ENCODE peak calls at places on chromosomes 6 and 20, in nine cellular contexts. One of them, this sample, is unnamed.

GRCh38 chr6:161802231-161802630 is 528.4 kb upstream of the AGPAT4 start:
- DNase-seq in prostate gland: no peak
- DNase-seq in GM10248: no peak
- DNase-seq in psoas muscle: no peak
- DNase-seq in left ventricle myocardium inferior: no peak
- DNase-seq in testis: no peak
- DNase-seq in fibroblast of lung: no peak
- DNase-seq in neural crest cell: no peak
- DNase-seq in lower leg skin: no peak
- DNase-seq in this sample: no peak

GRCh38 chr20:58930496-58930895 is 50.6 kb upstream of the NELFCD start:
- DNase-seq in psoas muscle: no peak
- DNase-seq in prostate gland: no peak
- DNase-seq in lower leg skin: no peak
- DNase-seq in testis: no peak
- DNase-seq in neural crest cell: no peak
- DNase-seq in GM10248: no peak
- DNase-seq in left ventricle myocardium inferior: no peak
- DNase-seq in fibroblast of lung: no peak
- DNase-seq in this sample: no peak

GRCh38 chr6:68709882-68710281 is 74.8 kb downstream of the ADGRB3 start:
- DNase-seq in fibroblast of lung: no peak
- DNase-seq in prostate gland: no peak
- DNase-seq in lower leg skin: no peak
- DNase-seq in psoas muscle: no peak
- DNase-seq in left ventricle myocardium inferior: no peak
- DNase-seq in neural crest cell: no peak
- DNase-seq in GM10248: no peak
- DNase-seq in testis: no peak
- DNase-seq in this sample: no peak

GRCh38 chr20:32848846-32849245 is 9.9 kb upstream of the EFCAB8 start:
- DNase-seq in testis: no peak
- DNase-seq in psoas muscle: no peak
- DNase-seq in fibroblast of lung: no peak
- DNase-seq in lower leg skin: no peak
- DNase-seq in prostate gland: no peak
- DNase-seq in GM10248: no peak
- DNase-seq in left ventricle myocardium inferior: no peak
- DNase-seq in neural crest cell: no peak
- DNase-seq in this sample: no peak

GRCh38 chr6:259901-260508 is 32.3 kb upstream of the DUSP22 start:
- DNase-seq in GM10248: peak; percentile 77
- DNase-seq in testis: no peak
- DNase-seq in prostate gland: no peak
- DNase-seq in fibroblast of lung: no peak
- DNase-seq in lower leg skin: no peak
- DNase-seq in neural crest cell: no peak
- DNase-seq in left ventricle myocardium inferior: no peak
- DNase-seq in psoas muscle: no peak
- DNase-seq in this sample: no peak

GRCh38 chr20:23141450-23142161 is 55.5 kb upstream of the CD93 start:
- DNase-seq in lower leg skin: no peak
- DNase-seq in testis: peak; percentile 68
- DNase-seq in left ventricle myocardium inferior: no peak
- DNase-seq in prostate gland: no peak
- DNase-seq in fibroblast of lung: no peak
- DNase-seq in GM10248: no peak
- DNase-seq in psoas muscle: peak; percentile 57
- DNase-seq in neural crest cell: no peak
- DNase-seq in this sample: no peak

GRCh38 chr6:54697423-54697822 is 149.1 kb upstream of the FAM83B start:
- DNase-seq in neural crest cell: no peak
- DNase-seq in lower leg skin: no peak
- DNase-seq in fibroblast of lung: peak; percentile 59
- DNase-seq in testis: no peak
- DNase-seq in GM10248: no peak
- DNase-seq in prostate gland: no peak
- DNase-seq in psoas muscle: no peak
- DNase-seq in left ventricle myocardium inferior: no peak
- DNase-seq in this sample: no peak

GRCh38 chr6:26550250-26550993 is 12.3 kb downstream of the HMGN4 start:
- DNase-seq in prostate gland: no peak
- DNase-seq in fibroblast of lung: peak; percentile 45
- DNase-seq in GM10248: peak; percentile 61
- DNase-seq in testis: peak; percentile 79
- DNase-seq in psoas muscle: peak; percentile 64
- DNase-seq in neural crest cell: peak; percentile 62
- DNase-seq in lower leg skin: no peak
- DNase-seq in left ventricle myocardium inferior: peak; percentile 56
- DNase-seq in this sample: peak; percentile 72

GRCh38 chr6:11833626-11834592 is 55.3 kb upstream of the ADTRP start:
- DNase-seq in testis: no peak
- DNase-seq in GM10248: peak; percentile 60
- DNase-seq in fibroblast of lung: no peak
- DNase-seq in left ventricle myocardium inferior: no peak
- DNase-seq in psoas muscle: no peak
- DNase-seq in lower leg skin: no peak
- DNase-seq in prostate gland: no peak
- DNase-seq in neural crest cell: no peak
- DNase-seq in this sample: no peak

GRCh38 chr6:143620461-143620860 is 57.3 kb upstream of the PHACTR2 start:
- DNase-seq in testis: no peak
- DNase-seq in lower leg skin: no peak
- DNase-seq in fibroblast of lung: peak; percentile 63
- DNase-seq in prostate gland: no peak
- DNase-seq in left ventricle myocardium inferior: no peak
- DNase-seq in neural crest cell: no peak
- DNase-seq in GM10248: no peak
- DNase-seq in psoas muscle: no peak
- DNase-seq in this sample: no peak

GRCh38 chr6:43806041-43806757 is 36.2 kb downstream of the VEGFA start:
- DNase-seq in testis: no peak
- DNase-seq in prostate gland: no peak
- DNase-seq in psoas muscle: no peak
- DNase-seq in fibroblast of lung: no peak
- DNase-seq in lower leg skin: no peak
- DNase-seq in neural crest cell: no peak
- DNase-seq in GM10248: no peak
- DNase-seq in left ventricle myocardium inferior: no peak
- DNase-seq in this sample: no peak

GRCh38 chr6:112017169-112017568 is 36.7 kb upstream of the CCN6 start:
- DNase-seq in testis: no peak
- DNase-seq in lower leg skin: no peak
- DNase-seq in psoas muscle: no peak
- DNase-seq in fibroblast of lung: no peak
- DNase-seq in neural crest cell: no peak
- DNase-seq in prostate gland: no peak
- DNase-seq in left ventricle myocardium inferior: no peak
- DNase-seq in GM10248: no peak
- DNase-seq in this sample: peak; percentile 78

GRCh38 chr6:63731946-63732735 is 96.5 kb downstream of the PHF3 start:
- DNase-seq in prostate gland: no peak
- DNase-seq in psoas muscle: no peak
- DNase-seq in lower leg skin: no peak
- DNase-seq in GM10248: no peak
- DNase-seq in testis: no peak
- DNase-seq in left ventricle myocardium inferior: no peak
- DNase-seq in fibroblast of lung: peak; percentile 27
- DNase-seq in neural crest cell: no peak
- DNase-seq in this sample: no peak

GRCh38 chr20:5797843-5798462 is 47.8 kb downstream of the SHLD1 start:
- DNase-seq in fibroblast of lung: no peak
- DNase-seq in psoas muscle: no peak
- DNase-seq in GM10248: peak; percentile 66
- DNase-seq in lower leg skin: peak; percentile 63
- DNase-seq in left ventricle myocardium inferior: no peak
- DNase-seq in prostate gland: no peak
- DNase-seq in testis: no peak
- DNase-seq in neural crest cell: no peak
- DNase-seq in this sample: no peak

GRCh38 chr20:4261333-4262284 is 246.3 kb upstream of the RNF24 start:
- DNase-seq in prostate gland: no peak
- DNase-seq in neural crest cell: no peak
- DNase-seq in left ventricle myocardium inferior: no peak
- DNase-seq in lower leg skin: no peak
- DNase-seq in fibroblast of lung: peak; percentile 68
- DNase-seq in GM10248: no peak
- DNase-seq in testis: no peak
- DNase-seq in psoas muscle: no peak
- DNase-seq in this sample: no peak

GRCh38 chr6:56851541-56852248 is 103.2 kb upstream of the BEND6 start:
- DNase-seq in prostate gland: peak; percentile 18
- DNase-seq in GM10248: peak; percentile 73
- DNase-seq in neural crest cell: peak; percentile 44
- DNase-seq in lower leg skin: no peak
- DNase-seq in psoas muscle: no peak
- DNase-seq in left ventricle myocardium inferior: no peak
- DNase-seq in testis: peak; percentile 50
- DNase-seq in fibroblast of lung: peak; percentile 91
- DNase-seq in this sample: peak; percentile 70

GRCh38 chr20:20627471-20627870 is 85.0 kb downstream of the RALGAPA2 start:
- DNase-seq in neural crest cell: no peak
- DNase-seq in testis: no peak
- DNase-seq in left ventricle myocardium inferior: no peak
- DNase-seq in psoas muscle: no peak
- DNase-seq in GM10248: no peak
- DNase-seq in lower leg skin: peak; percentile 45
- DNase-seq in prostate gland: no peak
- DNase-seq in fibroblast of lung: no peak
- DNase-seq in this sample: no peak

GRCh38 chr20:37518606-37519507 is 2.2 kb upstream of the NNAT start:
- DNase-seq in lower leg skin: peak; percentile 85
- DNase-seq in prostate gland: peak; percentile 74
- DNase-seq in psoas muscle: peak; percentile 73
- DNase-seq in testis: no peak
- DNase-seq in left ventricle myocardium inferior: peak; percentile 64
- DNase-seq in fibroblast of lung: no peak
- DNase-seq in neural crest cell: no peak
- DNase-seq in GM10248: no peak
- DNase-seq in this sample: no peak

GRCh38 chr6:44256291-44257006 is 879 bp downstream of the SLC35B2 start:
- DNase-seq in prostate gland: no peak
- DNase-seq in GM10248: no peak
- DNase-seq in fibroblast of lung: no peak
- DNase-seq in testis: no peak
- DNase-seq in neural crest cell: no peak
- DNase-seq in lower leg skin: no peak
- DNase-seq in psoas muscle: peak; percentile 49
- DNase-seq in left ventricle myocardium inferior: no peak
- DNase-seq in this sample: peak; percentile 41

GRCh38 chr20:32599783-32600340 is 14.7 kb upstream of the NOL4L start:
- DNase-seq in lower leg skin: no peak
- DNase-seq in testis: no peak
- DNase-seq in neural crest cell: no peak
- DNase-seq in fibroblast of lung: no peak
- DNase-seq in psoas muscle: no peak
- DNase-seq in left ventricle myocardium inferior: no peak
- DNase-seq in GM10248: no peak
- DNase-seq in prostate gland: no peak
- DNase-seq in this sample: no peak

GRCh38 chr6:122620428-122620827 is 10.2 kb downstream of the PKIB start:
- DNase-seq in prostate gland: no peak
- DNase-seq in fibroblast of lung: no peak
- DNase-seq in lower leg skin: no peak
- DNase-seq in testis: no peak
- DNase-seq in left ventricle myocardium inferior: no peak
- DNase-seq in psoas muscle: no peak
- DNase-seq in GM10248: no peak
- DNase-seq in neural crest cell: no peak
- DNase-seq in this sample: no peak

GRCh38 chr6:25352265-25352664 is 73.1 kb downstream of the CARMIL1 start:
- DNase-seq in neural crest cell: no peak
- DNase-seq in left ventricle myocardium inferior: no peak
- DNase-seq in fibroblast of lung: no peak
- DNase-seq in prostate gland: no peak
- DNase-seq in psoas muscle: no peak
- DNase-seq in testis: no peak
- DNase-seq in GM10248: no peak
- DNase-seq in lower leg skin: no peak
- DNase-seq in this sample: no peak
- TF ChIP-seq CTCF in neural crest cell: no peak
- TF ChIP-seq CTCF in left ventricle myocardium inferior: no peak
- TF ChIP-seq CTCF in fibroblast of lung: no peak
- TF ChIP-seq CTCF in prostate gland: no peak
- TF ChIP-seq CTCF in psoas muscle: no peak
- TF ChIP-seq CTCF in testis: no peak
- TF ChIP-seq CTCF in GM10248: no peak
- TF ChIP-seq CTCF in lower leg skin: no peak
- TF ChIP-seq CTCF in this sample: no peak

GRCh38 chr6:2360716-2361115 is 115.3 kb upstream of the GMDS start:
- DNase-seq in lower leg skin: no peak
- DNase-seq in testis: no peak
- DNase-seq in psoas muscle: no peak
- DNase-seq in GM10248: no peak
- DNase-seq in prostate gland: no peak
- DNase-seq in neural crest cell: no peak
- DNase-seq in fibroblast of lung: no peak
- DNase-seq in left ventricle myocardium inferior: no peak
- DNase-seq in this sample: no peak
- TF ChIP-seq CTCF in lower leg skin: no peak
- TF ChIP-seq CTCF in testis: no peak
- TF ChIP-seq CTCF in psoas muscle: no peak
- TF ChIP-seq CTCF in GM10248: no peak
- TF ChIP-seq CTCF in prostate gland: no peak
- TF ChIP-seq CTCF in neural crest cell: no peak
- TF ChIP-seq CTCF in fibroblast of lung: no peak
- TF ChIP-seq CTCF in left ventricle myocardium inferior: no peak
- TF ChIP-seq CTCF in this sample: no peak

DNA sequence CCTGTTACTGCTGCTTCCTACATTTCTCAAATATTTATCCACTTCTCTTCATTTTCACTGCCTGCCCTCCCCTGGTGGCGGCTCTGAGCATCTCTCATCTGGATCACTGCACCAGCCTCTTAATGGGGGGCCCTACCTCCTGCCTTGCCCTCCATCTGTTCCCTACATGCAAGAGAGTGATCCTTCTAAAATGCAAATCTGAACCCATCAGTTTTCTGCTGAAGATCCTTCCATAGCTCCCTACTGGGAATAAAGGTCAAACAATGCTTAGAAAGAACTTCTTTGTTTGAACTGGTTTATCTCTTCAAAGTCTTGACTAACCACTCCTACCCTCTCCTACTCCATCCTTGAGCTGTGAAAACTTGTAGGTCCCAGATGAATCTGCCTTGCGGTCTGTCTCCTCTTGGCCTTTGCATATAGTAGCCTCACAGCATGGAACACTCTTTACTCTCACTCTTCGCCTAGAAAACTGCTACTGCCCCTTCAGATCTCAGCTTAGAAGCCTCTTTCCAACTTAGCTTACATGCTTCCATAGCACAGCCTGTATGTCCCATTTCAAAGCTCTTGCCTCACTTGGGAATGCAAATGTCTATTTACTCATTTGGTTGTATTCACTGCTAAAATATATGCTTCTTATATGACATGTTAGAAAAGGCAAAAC is 119.3 kb downstream of the QRSL1 start:
- DNase-seq in lower leg skin: no peak
- DNase-seq in prostate gland: no peak
- DNase-seq in neural crest cell: no peak
- DNase-seq in testis: no peak
- DNase-seq in fibroblast of lung: no peak
- DNase-seq in GM10248: no peak
- DNase-seq in psoas muscle: no peak
- DNase-seq in left ventricle myocardium inferior: no peak
- DNase-seq in this sample: no peak
- TF ChIP-seq CTCF in lower leg skin: no peak
- TF ChIP-seq CTCF in prostate gland: no peak
- TF ChIP-seq CTCF in neural crest cell: peak; percentile 34
- TF ChIP-seq CTCF in testis: no peak
- TF ChIP-seq CTCF in fibroblast of lung: no peak
- TF ChIP-seq CTCF in GM10248: no peak
- TF ChIP-seq CTCF in psoas muscle: no peak
- TF ChIP-seq CTCF in left ventricle myocardium inferior: no peak
- TF ChIP-seq CTCF in this sample: no peak

GRCh38 chr6:30124391-30124790 is 11.5 kb upstream of the TRIM31 start:
- DNase-seq in testis: no peak
- DNase-seq in left ventricle myocardium inferior: no peak
- DNase-seq in psoas muscle: no peak
- DNase-seq in GM10248: no peak
- DNase-seq in neural crest cell: no peak
- DNase-seq in fibroblast of lung: no peak
- DNase-seq in prostate gland: no peak
- DNase-seq in lower leg skin: no peak
- DNase-seq in this sample: no peak
- TF ChIP-seq CTCF in testis: no peak
- TF ChIP-seq CTCF in left ventricle myocardium inferior: no peak
- TF ChIP-seq CTCF in psoas muscle: no peak
- TF ChIP-seq CTCF in GM10248: no peak
- TF ChIP-seq CTCF in neural crest cell: no peak
- TF ChIP-seq CTCF in fibroblast of lung: no peak
- TF ChIP-seq CTCF in prostate gland: no peak
- TF ChIP-seq CTCF in lower leg skin: no peak
- TF ChIP-seq CTCF in this sample: no peak

This sample was measured in activated CD8-positive, alpha-beta T cell treated with anti-CD3 and anti-CD28 coated beads for 36 hours.